ENCODE peak calls at places on chromosome 9, in ten cellular contexts. L is iris pigment epithelial cell; D is amygdala; K is GM13977; F is fibroblast of lung; M is stimulated activated CD8-positive, alpha-beta memory T cell treated with anti-CD3 and anti-CD28 coated beads, Interleukin-4, amount 100 ng/mL, for 1 hour; E is NCI-H226; U is NCI-H1105; G is naive thymus-derived CD4-positive, alpha-beta T cell; J is foreskin fibroblast. Z is an unnamed sample.

GRCh38 chr9:99894826-99895225 is 11.6 kb upstream of the STX17 start:
- DNase-seq in M (no peak), L (no peak), J (no peak), F (no peak), G (no peak), E (no peak), U (no peak), D (no peak), K (no peak), Z (no peak)

GRCh38 chr9:93683331-93684134 is 107.1 kb downstream of the PHF2 start:
- DNase-seq in G (no peak), D (no peak), U (no peak), K (no peak), M (no peak), E (no peak), F (no peak), J (no peak), L (no peak), Z (no peak)

GRCh38 chr9:96758845-96759673 is 18.8 kb downstream of the ZNF510 start:
- DNase-seq in J (no peak), K (no peak), M (no peak), E (no peak), L (no peak), F (peak; percentile 26), G (no peak), D (no peak), U (no peak), Z (no peak)

GRCh38 chr9:16954032-16954431 is 83.6 kb upstream of the BNC2 start:
- DNase-seq in F (no peak), G (no peak), K (no peak), L (no peak), J (no peak), E (no peak), D (no peak), M (no peak), U (no peak), Z (no peak)

GRCh38 chr9:121648799-121649198 is 2.6 kb upstream of the DAB2IP start:
- DNase-seq in L (no peak), M (no peak), K (no peak), E (no peak), F (no peak), D (no peak), G (no peak), J (no peak), U (no peak), Z (no peak)

GRCh38 chr9:95793924-95794828 is 81.3 kb upstream of the ERCC6L2 start:
- DNase-seq in D (no peak), J (peak; percentile 78), L (peak; percentile 93), M (no peak), G (no peak), K (no peak), E (peak; percentile 19), F (peak; percentile 99), U (no peak), Z (no peak)

GRCh38 chr9:115254217-115254616 is 136.3 kb upstream of the TNC start:
- DNase-seq in D (no peak), L (no peak), E (no peak), K (no peak), U (no peak), M (no peak), J (no peak), F (no peak), G (no peak), Z (no peak)

GRCh38 chr9:14314929-14315753 is 1.2 kb upstream of the NFIB start:
- DNase-seq in D (peak; percentile 68), L (peak; percentile 93), F (peak; percentile 91), M (no peak), E (peak; percentile 86), U (peak; percentile 94), J (peak; percentile 54), G (no peak), K (peak; percentile 43), Z (no peak)

GRCh38 chr9:113614843-113615648 is 151.5 kb downstream of the RGS3 start:
- DNase-seq in U (no peak), D (no peak), G (no peak), K (no peak), F (peak; percentile 77), J (peak; percentile 70), L (peak; percentile 42), E (no peak), M (no peak), Z (no peak)

GRCh38 chr9:35906923-35907699 is 1.1 kb downstream of the HRCT1 start:
- DNase-seq in F (peak; percentile 95), K (no peak), U (no peak), L (peak; percentile 89), D (no peak), M (no peak), E (no peak), J (peak; percentile 88), G (no peak), Z (no peak)

GRCh38 chr9:109894921-109895758 is 115.1 kb downstream of the PALM2AKAP2 start:
- DNase-seq in L (peak; percentile 34), J (peak; percentile 70), F (no peak), E (no peak), G (no peak), K (no peak), M (no peak), D (no peak), U (no peak), Z (no peak)

GRCh38 chr9:84750152-84750865 is 80.8 kb downstream of the NTRK2 start:
- DNase-seq in G (no peak), E (no peak), U (no peak), D (no peak), K (no peak), L (no peak), J (no peak), F (no peak), M (no peak), Z (no peak)

GRCh38 chr9:94839398-94839797 is 112.9 kb downstream of the AOPEP start:
- DNase-seq in U (no peak), G (no peak), J (no peak), E (no peak), K (no peak), D (no peak), F (no peak), L (no peak), M (no peak), Z (no peak)

GRCh38 chr9:132006657-132007370 is 72.9 kb downstream of the MED27 start:
- DNase-seq in L (peak; percentile 63), D (no peak), G (no peak), K (peak; percentile 62), E (no peak), F (peak; percentile 75), M (no peak), U (peak; percentile 93), J (peak; percentile 65), Z (peak; percentile 31)

GRCh38 chr9:98808411-98808815 is 943 bp downstream of the GALNT12 start:
- DNase-seq in G (no peak), F (no peak), E (peak; percentile 38), U (peak; percentile 17), D (no peak), J (no peak), M (no peak), K (no peak), L (no peak), Z (no peak)

Z was measured in immature natural killer cell.